ENCODE peak calls at places on chromosome 18, in ten cellular contexts. One of them, this sample, is unnamed.

GRCh38 chr18:2627821-2628276 is 27.7 kb upstream of the SMCHD1 start:
- DNase-seq in SJSA1: no peak
- DNase-seq in nucleus accumbens: no peak
- DNase-seq in T-helper 1 cell: peak
- DNase-seq in iris pigment epithelial cell: peak
- DNase-seq in esophagus squamous epithelium: no peak
- DNase-seq in GM13976: no peak
- DNase-seq in omental fat pad: no peak
- DNase-seq in fibroblast of pulmonary artery: no peak
- DNase-seq in activated effector memory CD4-positive, alpha-beta T cell treated with Interleukin-2 at 50 U/mL for 16 hours: no peak
- DNase-seq in this sample: no peak

GRCh38 chr18:51510020-51510419 is 312.5 kb upstream of the MEX3C start:
- DNase-seq in SJSA1: no peak
- DNase-seq in nucleus accumbens: no peak
- DNase-seq in T-helper 1 cell: no peak
- DNase-seq in iris pigment epithelial cell: no peak
- DNase-seq in esophagus squamous epithelium: no peak
- DNase-seq in GM13976: no peak
- DNase-seq in omental fat pad: no peak
- DNase-seq in fibroblast of pulmonary artery: no peak
- DNase-seq in activated effector memory CD4-positive, alpha-beta T cell treated with Interleukin-2 at 50 U/mL for 16 hours: no peak
- DNase-seq in this sample: no peak

GRCh38 chr18:37422116-37422515 is 143.5 kb downstream of the CELF4 start:
- DNase-seq in SJSA1: no peak
- DNase-seq in nucleus accumbens: no peak
- DNase-seq in T-helper 1 cell: no peak
- DNase-seq in iris pigment epithelial cell: no peak
- DNase-seq in esophagus squamous epithelium: no peak
- DNase-seq in GM13976: no peak
- DNase-seq in omental fat pad: no peak
- DNase-seq in fibroblast of pulmonary artery: no peak
- DNase-seq in activated effector memory CD4-positive, alpha-beta T cell treated with Interleukin-2 at 50 U/mL for 16 hours: no peak
- DNase-seq in this sample: no peak

GRCh38 chr18:78980777-78981651 is 1.4 kb downstream of the SALL3 start:
- DNase-seq in SJSA1: no peak
- DNase-seq in nucleus accumbens: no peak
- DNase-seq in T-helper 1 cell: no peak
- DNase-seq in iris pigment epithelial cell: no peak
- DNase-seq in esophagus squamous epithelium: no peak
- DNase-seq in GM13976: no peak
- DNase-seq in omental fat pad: no peak
- DNase-seq in fibroblast of pulmonary artery: no peak
- DNase-seq in activated effector memory CD4-positive, alpha-beta T cell treated with Interleukin-2 at 50 U/mL for 16 hours: no peak
- DNase-seq in this sample: no peak

GRCh38 chr18:38081516-38081915 is 515.9 kb upstream of the CELF4 start:
- DNase-seq in SJSA1: no peak
- DNase-seq in nucleus accumbens: no peak
- DNase-seq in T-helper 1 cell: no peak
- DNase-seq in iris pigment epithelial cell: no peak
- DNase-seq in esophagus squamous epithelium: no peak
- DNase-seq in GM13976: no peak
- DNase-seq in omental fat pad: no peak
- DNase-seq in fibroblast of pulmonary artery: no peak
- DNase-seq in activated effector memory CD4-positive, alpha-beta T cell treated with Interleukin-2 at 50 U/mL for 16 hours: no peak
- DNase-seq in this sample: no peak

GRCh38 chr18:36757081-36757480 is 71.7 kb downstream of the TPGS2 start:
- DNase-seq in SJSA1: no peak
- DNase-seq in nucleus accumbens: no peak
- DNase-seq in T-helper 1 cell: no peak
- DNase-seq in iris pigment epithelial cell: peak
- DNase-seq in esophagus squamous epithelium: no peak
- DNase-seq in GM13976: peak
- DNase-seq in omental fat pad: no peak
- DNase-seq in fibroblast of pulmonary artery: peak
- DNase-seq in activated effector memory CD4-positive, alpha-beta T cell treated with Interleukin-2 at 50 U/mL for 16 hours: no peak
- DNase-seq in this sample: no peak

GRCh38 chr18:1052301-1052700 is 147.6 kb downstream of the ADCYAP1 start:
- DNase-seq in SJSA1: no peak
- DNase-seq in nucleus accumbens: no peak
- DNase-seq in T-helper 1 cell: no peak
- DNase-seq in iris pigment epithelial cell: no peak
- DNase-seq in esophagus squamous epithelium: no peak
- DNase-seq in GM13976: no peak
- DNase-seq in omental fat pad: no peak
- DNase-seq in fibroblast of pulmonary artery: no peak
- DNase-seq in activated effector memory CD4-positive, alpha-beta T cell treated with Interleukin-2 at 50 U/mL for 16 hours: no peak
- DNase-seq in this sample: no peak

GRCh38 chr18:50473896-50474295 is 86.0 kb upstream of the MAPK4 start:
- DNase-seq in SJSA1: no peak
- DNase-seq in nucleus accumbens: no peak
- DNase-seq in T-helper 1 cell: no peak
- DNase-seq in iris pigment epithelial cell: no peak
- DNase-seq in esophagus squamous epithelium: no peak
- DNase-seq in GM13976: no peak
- DNase-seq in omental fat pad: no peak
- DNase-seq in fibroblast of pulmonary artery: no peak
- DNase-seq in activated effector memory CD4-positive, alpha-beta T cell treated with Interleukin-2 at 50 U/mL for 16 hours: no peak
- DNase-seq in this sample: no peak

GRCh38 chr18:34639662-34640061 is 70.4 kb upstream of the DTNA start:
- DNase-seq in SJSA1: no peak
- DNase-seq in nucleus accumbens: no peak
- DNase-seq in T-helper 1 cell: no peak
- DNase-seq in iris pigment epithelial cell: peak
- DNase-seq in esophagus squamous epithelium: no peak
- DNase-seq in GM13976: no peak
- DNase-seq in omental fat pad: no peak
- DNase-seq in fibroblast of pulmonary artery: no peak
- DNase-seq in activated effector memory CD4-positive, alpha-beta T cell treated with Interleukin-2 at 50 U/mL for 16 hours: no peak
- DNase-seq in this sample: no peak

GRCh38 chr18:22021701-22022100 is 147.7 kb upstream of the GATA6 start:
- DNase-seq in SJSA1: no peak
- DNase-seq in nucleus accumbens: no peak
- DNase-seq in T-helper 1 cell: no peak
- DNase-seq in iris pigment epithelial cell: no peak
- DNase-seq in esophagus squamous epithelium: no peak
- DNase-seq in GM13976: no peak
- DNase-seq in omental fat pad: no peak
- DNase-seq in fibroblast of pulmonary artery: no peak
- DNase-seq in activated effector memory CD4-positive, alpha-beta T cell treated with Interleukin-2 at 50 U/mL for 16 hours: no peak
- DNase-seq in this sample: no peak

This sample was measured in ascending aorta.